ENCODE peak calls at places on chromosomes 2 and 18, in four cellular contexts. I, K, M and S are unnamed samples.

GRCh38 chr2:75311521-75311920 is 112.2 kb upstream of the TACR1 start:
- DNase-seq in I (no peak), K (peak; percentile 25), M (no peak), S (no peak)

GRCh38 chr2:152925540-152926448 is 207.4 kb downstream of the ARL6IP6 start:
- DNase-seq in I (peak; percentile 95), K (peak; percentile 70), M (peak; percentile 86), S (peak; percentile 70)

GRCh38 chr18:13159579-13159978 is 59.0 kb upstream of the LDLRAD4 start:
- DNase-seq in I (peak; percentile 86), K (peak; percentile 81), M (peak; percentile 77), S (peak; percentile 64)

GRCh38 chr2:202687276-202687675 is 52.5 kb downstream of the FAM117B start:
- DNase-seq in I (no peak), K (peak; percentile 69), M (no peak), S (peak; percentile 35)

GRCh38 chr2:74715071-74715791 is 61.2 kb downstream of the SEMA4F start:
- DNase-seq in I (peak; percentile 85), K (peak; percentile 93), M (peak; percentile 90), S (peak; percentile 73)

GRCh38 chr2:20349457-20350034 is 1.1 kb downstream of the PUM2 start:
- DNase-seq in I (no peak), K (peak; percentile 46), M (no peak), S (peak; percentile 48)

GRCh38 chr18:73717570-73717969 is 430.1 kb downstream of the FBXO15 start:
- DNase-seq in I (peak; percentile 6), K (peak; percentile 79), M (no peak), S (peak; percentile 57)

GRCh38 chr2:109331864-109332848 is 203.2 kb downstream of the SH3RF3 start:
- DNase-seq in I (peak; percentile 82), K (peak; percentile 95), M (no peak), S (peak; percentile 95)

GRCh38 chr2:143901185-143901842 is 618.6 kb downstream of the ZEB2 start:
- DNase-seq in I (no peak), K (peak; percentile 90), M (no peak), S (peak; percentile 95)

GRCh38 chr2:238855891-238856580 is 8.2 kb downstream of the TWIST2 start:
- DNase-seq in I (no peak), K (no peak), M (no peak), S (no peak)

GRCh38 chr2:238813109-238813508 is 34.8 kb upstream of the TWIST2 start:
- DNase-seq in I (no peak), K (no peak), M (no peak), S (no peak)

GRCh38 chr18:24432618-24433017 is 6.1 kb downstream of the IMPACT start:
- DNase-seq in I (no peak), K (no peak), M (no peak), S (no peak)

GRCh38 chr2:43279317-43279840 is 53.0 kb upstream of the ZFP36L2 start:
- DNase-seq in I (no peak), K (peak; percentile 86), M (no peak), S (no peak)

GRCh38 chr2:127199223-127199622 is 20.9 kb downstream of the CYP27C1 start:
- DNase-seq in I (no peak), K (no peak), M (no peak), S (no peak)

GRCh38 chr2:170821631-170822291 is 5.1 kb downstream of the GAD1 start:
- DNase-seq in I (peak; percentile 46), K (no peak), M (no peak), S (no peak)

GRCh38 chr2:203379156-203379555 is 51.0 kb downstream of the ABI2 start:
- DNase-seq in I (no peak), K (no peak), M (no peak), S (no peak)

GRCh38 chr2:23385748-23386421 is 906 bp downstream of the KLHL29 start:
- DNase-seq in I (peak; percentile 32), K (no peak), M (peak; percentile 60), S (no peak)

GRCh38 chr18:11728247-11728646 is 39.2 kb downstream of the GNAL start:
- DNase-seq in I (peak; percentile 84), K (peak; percentile 39), M (peak; percentile 60), S (peak; percentile 52)

GRCh38 chr2:75041791-75042231 is 83.4 kb downstream of the POLE4 start:
- DNase-seq in I (no peak), K (no peak), M (no peak), S (no peak)

GRCh38 chr2:60551241-60552095 is 2.0 kb downstream of the BCL11A start:
- DNase-seq in I (peak; percentile 79), K (peak; percentile 67), M (peak; percentile 57), S (no peak)

GRCh38 chr2:217195658-217196446 is 336.0 kb upstream of the TNP1 start:
- DNase-seq in I (no peak), K (no peak), M (no peak), S (no peak)

GRCh38 chr18:50006470-50007046 is 188.4 kb downstream of the MYO5B start:
- DNase-seq in I (no peak), K (no peak), M (no peak), S (no peak)

GRCh38 chr18:36942264-36942663 is 113.3 kb downstream of the KIAA1328 start:
- DNase-seq in I (peak; percentile 53), K (peak; percentile 45), M (peak; percentile 48), S (peak; percentile 45)

GRCh38 chr2:113089907-113090306 is 22.1 kb downstream of the IL1F10 start:
- DNase-seq in I (no peak), K (no peak), M (no peak), S (no peak)

GRCh38 chr2:166539340-166540162 is 45.5 kb upstream of the SCN7A start:
- DNase-seq in I (peak; percentile 68), K (peak; percentile 95), M (peak; percentile 72), S (peak; percentile 69)

GRCh38 chr2:175889557-175890355 is 112.3 kb downstream of the LNPK start:
- DNase-seq in I (no peak), K (no peak), M (no peak), S (no peak)

DNA sequence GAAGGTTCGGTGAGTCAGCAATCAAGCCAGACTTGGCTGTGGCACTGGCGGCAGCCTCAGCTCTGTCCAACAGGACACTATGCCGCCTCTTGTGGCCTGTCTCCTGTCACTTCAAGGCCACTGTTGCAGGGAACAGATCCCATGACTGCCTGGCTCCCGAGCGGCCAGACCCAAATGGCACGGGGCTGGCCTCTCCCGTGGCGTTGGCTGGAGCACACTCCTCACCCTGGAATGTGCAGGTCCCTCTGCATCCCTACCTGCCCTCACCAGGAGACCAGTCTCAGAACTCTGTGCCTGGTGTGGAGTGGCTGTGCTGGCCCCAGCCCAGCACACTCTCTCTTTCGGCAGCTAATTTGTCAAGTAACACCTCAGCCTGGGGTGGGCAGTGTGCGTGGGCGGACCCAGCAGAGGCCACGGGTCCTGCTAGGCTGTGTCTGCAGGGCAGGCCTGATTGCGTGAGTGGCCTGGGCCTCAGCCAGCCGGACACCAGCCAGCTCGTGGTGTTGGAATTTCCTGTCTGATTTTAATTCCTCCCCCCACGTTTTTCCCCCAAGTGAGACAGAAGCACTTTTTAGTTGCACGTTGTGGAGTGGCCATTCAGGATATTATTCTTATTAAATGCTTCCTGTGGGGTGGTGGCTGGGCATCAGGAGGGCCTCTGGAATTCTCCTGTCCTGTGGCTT is 179.3 kb downstream of the GLI2 start:
- DNase-seq in I (peak; percentile 31), K (peak; percentile 83), M (no peak), S (peak; percentile 79)
- H3K4me3 ChIP-seq in I (no peak overlapping the region), K (no peak overlapping the region), M (no peak overlapping the region), S (no peak overlapping the region)

GRCh38 chr2:70046534-70046933 is 40.7 kb upstream of the PCBP1 start:
- DNase-seq in I (no peak), K (no peak), M (no peak), S (peak; percentile 28)

GRCh38 chr2:70044290-70045040 is 42.8 kb upstream of the PCBP1 start:
- DNase-seq in I (no peak), K (peak; percentile 18), M (no peak), S (peak; percentile 20)

GRCh38 chr2:70045932-70046331 is 41.3 kb upstream of the PCBP1 start:
- DNase-seq in I (no peak), K (no peak), M (no peak), S (no peak)

GRCh38 chr2:70049261-70049660 is 38.0 kb upstream of the PCBP1 start:
- DNase-seq in I (no peak), K (no peak), M (no peak), S (no peak)

GRCh38 chr2:70047406-70048033 is 39.8 kb upstream of the PCBP1 start:
- DNase-seq in I (no peak), K (no peak), M (no peak), S (no peak)
- H3K36me3 ChIP-seq in I (peaks cover 3% of the 10 kb centered on the region), K (no peaks in the 10 kb centered on the region), M (no peaks in the 10 kb centered on the region), S (no peaks in the 10 kb centered on the region)

GRCh38 chr2:172250801-172251200 is 148.1 kb upstream of the DLX2 start:
- DNase-seq in I (no peak), K (no peak), M (no peak), S (no peak)
- H3K4me3 ChIP-seq in I (no peak overlapping the region), K (no peak overlapping the region), M (no peak overlapping the region), S (no peak overlapping the region)

GRCh38 chr18:79706006-79706405 is 26.4 kb downstream of the CTDP1 start:
- DNase-seq in I (no peak), K (no peak), M (no peak), S (no peak)

GRCh38 chr18:79704631-79705030 is 25.0 kb downstream of the CTDP1 start:
- DNase-seq in I (no peak), K (no peak), M (no peak), S (no peak)

GRCh38 chr18:79699653-79700052 is 20.1 kb downstream of the CTDP1 start:
- DNase-seq in I (no peak), K (no peak), M (no peak), S (no peak)

GRCh38 chr18:79705272-79705671 is 25.7 kb downstream of the CTDP1 start:
- DNase-seq in I (no peak), K (no peak), M (no peak), S (no peak)

GRCh38 chr18:79702906-79703305 is 23.3 kb downstream of the CTDP1 start:
- DNase-seq in I (no peak), K (no peak), M (no peak), S (no peak)
- H3K36me3 ChIP-seq in I (peaks cover 8% of the 10 kb centered on the region), K (peaks cover 35% of the 10 kb centered on the region), M (no peaks in the 10 kb centered on the region), S (peaks cover 26% of the 10 kb centered on the region)

DNA sequence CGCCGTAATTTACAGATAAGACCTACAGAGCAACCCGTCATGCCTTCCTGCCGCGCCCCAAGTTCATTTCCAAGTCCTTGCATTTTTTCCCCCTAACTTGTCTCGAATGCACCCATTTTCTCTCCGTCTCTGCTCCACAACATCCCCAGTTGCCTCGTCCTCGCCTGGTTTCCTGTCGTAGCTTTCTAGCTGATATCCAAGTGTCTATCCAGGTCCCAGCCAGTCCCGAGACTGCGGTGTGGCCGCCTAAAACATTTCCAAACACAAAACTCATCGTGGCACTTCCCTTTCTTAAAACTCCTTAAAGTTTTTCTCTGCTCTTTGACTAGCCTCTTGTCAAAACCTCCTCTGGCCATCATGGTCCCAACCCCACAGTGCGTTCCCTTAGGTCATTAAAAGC is 1.2 kb upstream of the BARD1 start:
- DNase-seq in I (no peak), K (no peak), M (no peak), S (peak; percentile 18)
- H3K4me3 ChIP-seq in I (no peak overlapping the region), K (peak overlapping the region; percentile 64), M (peak overlapping the region; percentile 81), S (peak overlapping the region; percentile 93)

DNA sequence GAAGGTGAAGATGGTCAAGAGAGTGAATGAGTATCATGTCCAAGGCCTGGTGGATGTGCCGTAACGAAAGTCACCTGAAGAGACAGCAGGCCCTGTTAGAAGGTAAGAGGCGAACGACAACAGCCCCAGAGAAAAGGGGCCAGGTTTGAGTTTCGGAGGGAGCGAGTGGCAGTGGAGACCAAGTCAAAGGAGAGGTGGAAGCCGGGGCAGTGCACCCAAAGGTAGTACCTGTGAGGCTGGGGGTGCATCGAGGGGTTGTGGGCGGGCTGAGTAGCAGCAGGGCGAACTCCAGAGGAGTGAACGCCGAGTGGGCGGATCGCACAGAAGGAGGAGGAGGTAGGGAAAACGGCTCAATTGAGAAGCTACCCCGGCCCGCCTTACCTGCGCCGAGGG is 358 bp downstream of the USP37 start:
- DNase-seq in I (no peak), K (no peak), M (no peak), S (no peak)
- H3K36me3 ChIP-seq in I (no peaks in the 10 kb centered on the region), K (peaks cover 11% of the 10 kb centered on the region), M (peaks cover 6% of the 10 kb centered on the region), S (no peaks in the 10 kb centered on the region)